ENCODE peak calls at places on chromosome 6, in five cellular contexts. X is IMR-90, R is mesendoderm, A is H9, G is H1. M is an unnamed sample.

GRCh38 chr6:90351696-90352095 is 55.1 kb upstream of the BACH2 start:
- DNase-seq in A (no peak), X (peak), R (no peak), G (no peak), M (no peak)

GRCh38 chr6:118893095-118893881 is 664 bp upstream of the ASF1A start:
- DNase-seq in G (no peak), A (peak), X (peak), R (peak), M (no peak)

GRCh38 chr6:27668442-27669275 is 195.8 kb upstream of the ZNF184 start:
- DNase-seq in A (peak), G (peak), X (peak), R (peak), M (no peak)

GRCh38 chr6:125267806-125268523 is 33.8 kb downstream of the HDDC2 start:
- DNase-seq in G (no peak), R (no peak), X (no peak), A (no peak), M (no peak)

GRCh38 chr6:27188885-27189418 is 58.5 kb upstream of the PRSS16 start:
- DNase-seq in X (peak), A (peak), G (no peak), R (peak), M (peak)

GRCh38 chr6:28757429-28758045 is 166.2 kb downstream of the TRIM27 start:
- DNase-seq in A (peak), R (peak), X (no peak), G (no peak), M (no peak)

GRCh38 chr6:37630281-37630799 is 67.3 kb downstream of the MDGA1 start:
- DNase-seq in A (no peak), R (no peak), G (no peak), X (peak), M (no peak)

GRCh38 chr6:53070808-53071207 is 5.6 kb downstream of the FBXO9 start:
- DNase-seq in G (no peak), A (no peak), R (peak), X (no peak), M (no peak)

GRCh38 chr6:108836061-108836460 is 12.2 kb upstream of the ARMC2 start:
- DNase-seq in X (peak), A (no peak), R (no peak), G (no peak), M (no peak)

GRCh38 chr6:2688416-2689064 is 62.2 kb downstream of the MYLK4 start:
- DNase-seq in R (no peak), X (peak), G (no peak), A (no peak), M (no peak)

GRCh38 chr6:144013486-144013909 is 5.4 kb upstream of the PLAGL1 start:
- DNase-seq in R (peak), G (no peak), X (peak), A (peak), M (peak)

GRCh38 chr6:31162463-31163165 is 4.2 kb downstream of the TCF19 start:
- DNase-seq in X (no peak), R (peak), A (peak), G (no peak), M (no peak)

GRCh38 chr6:33014841-33015634 is 5.6 kb upstream of the HLA-DOA start:
- DNase-seq in R (peak), X (peak), A (peak), G (peak), M (peak)

GRCh38 chr6:35014786-35015185 is 125.7 kb downstream of the ANKS1A start:
- DNase-seq in G (no peak), R (peak), A (no peak), X (peak), M (no peak)

GRCh38 chr6:86715676-86716075 is 221.7 kb upstream of the HTR1E start:
- DNase-seq in G (no peak), R (peak), A (no peak), X (no peak), M (no peak)

GRCh38 chr6:53067799-53068442 is 2.7 kb downstream of the FBXO9 start:
- DNase-seq in G (no peak), A (no peak), X (no peak), R (no peak), M (no peak)

GRCh38 chr6:156280131-156280530 is 497.0 kb upstream of the ARID1B start:
- DNase-seq in R (no peak), X (no peak), A (no peak), G (no peak), M (no peak)

DNA sequence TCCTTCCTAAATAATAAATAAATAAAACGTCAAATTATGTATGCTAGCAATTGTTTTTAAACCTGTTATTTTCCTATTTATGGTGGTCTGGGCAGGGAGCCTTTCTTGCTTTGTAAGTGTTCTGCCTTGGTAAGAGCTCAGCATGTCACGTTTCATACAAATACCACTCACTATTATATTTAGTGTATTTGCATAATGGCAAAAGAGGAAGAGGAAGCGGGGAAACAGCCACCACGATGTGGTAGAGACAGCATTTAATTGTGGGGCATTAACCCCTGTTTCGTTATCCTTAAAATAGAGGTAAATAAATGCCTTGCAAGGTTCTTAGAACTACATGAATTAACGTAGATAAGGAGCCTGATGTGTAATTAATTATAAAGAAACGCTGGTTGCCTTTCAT is 2.0 kb downstream of the ABRACL start:
- DNase-seq in G (no peak), A (no peak), R (no peak), X (no peak), M (no peak)
- H3K4ac ChIP-seq in G (no peak), A (no peak), R (no peak), X (no peak), M (no peak)

DNA sequence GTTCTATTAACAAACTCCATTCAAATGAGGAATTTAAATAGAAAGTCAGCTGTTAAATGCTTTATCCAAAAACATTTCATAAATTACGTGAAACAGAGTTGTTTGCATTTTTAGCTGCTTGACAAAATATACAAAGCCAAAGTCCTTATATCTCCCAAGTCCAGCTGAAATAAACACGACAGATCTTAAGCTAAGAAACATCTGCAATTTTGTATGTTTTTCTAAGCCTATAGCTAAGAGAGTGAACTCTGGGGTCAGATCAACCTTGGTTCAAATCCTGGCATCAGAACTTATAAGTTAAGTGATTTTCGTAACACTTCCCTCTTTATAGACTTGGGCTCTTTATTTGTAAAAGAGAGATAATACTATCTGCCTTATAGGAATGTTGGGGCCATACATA is 176.7 kb downstream of the PTPRK start:
- DNase-seq in X (peak), G (no peak), A (no peak), R (no peak), M (no peak)
- H3K4ac ChIP-seq in X (no peak), G (no peak), A (no peak), R (no peak), M (no peak)

GRCh38 chr6:63804381-63804956 is 168.9 kb downstream of the PHF3 start:
- DNase-seq in A (no peak), R (peak), X (peak), G (no peak), M (no peak)

GRCh38 chr6:63807056-63807455 is 171.5 kb downstream of the PHF3 start:
- DNase-seq in R (no peak), G (no peak), X (no peak), A (no peak), M (no peak)

GRCh38 chr6:63806573-63806913 is 170.9 kb downstream of the PHF3 start:
- DNase-seq in X (no peak), A (no peak), G (no peak), R (no peak), M (no peak)

GRCh38 chr6:63805808-63806572 is 170.4 kb downstream of the PHF3 start:
- DNase-seq in G (no peak), A (no peak), X (peak), R (peak), M (no peak)

DNA sequence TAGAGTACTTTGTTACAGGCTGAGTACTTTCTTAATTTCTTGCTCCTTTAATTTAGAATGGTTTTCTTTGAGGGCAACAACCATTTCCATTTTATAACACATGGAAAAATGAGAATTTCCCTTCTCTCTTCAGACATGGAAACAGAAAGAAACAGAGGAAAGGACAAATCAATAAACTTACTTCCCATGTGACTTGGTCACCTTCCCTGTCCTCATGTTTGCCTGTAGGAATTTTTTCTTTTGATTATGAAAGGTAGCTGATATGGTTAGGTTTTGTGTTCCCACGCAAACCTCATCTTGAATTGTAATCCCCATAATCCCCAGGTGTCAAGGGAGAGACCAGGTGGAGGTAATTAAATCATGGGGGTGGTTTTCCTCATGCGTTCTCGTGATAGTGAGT is 169.7 kb downstream of the PHF3 start:
- DNase-seq in G (no peak), R (no peak), X (no peak), A (no peak), M (no peak)
- H3K4ac ChIP-seq in G (no peak), R (no peak), X (peak), A (no peak), M (no peak)

GRCh38 chr6:159756508-159756907 is 5.3 kb upstream of the ACAT2 start:
- DNase-seq in R (no peak), G (no peak), X (no peak), A (no peak), M (no peak)

GRCh38 chr6:159753081-159753872 is 8.6 kb upstream of the ACAT2 start:
- DNase-seq in X (no peak), G (no peak), A (no peak), R (no peak), M (no peak)

GRCh38 chr6:159751448-159751847 is 10.4 kb upstream of the ACAT2 start:
- DNase-seq in G (no peak), R (no peak), X (no peak), A (no peak), M (no peak)

GRCh38 chr6:159754959-159755914 is 6.6 kb upstream of the ACAT2 start:
- DNase-seq in G (no peak), A (no peak), R (no peak), X (no peak), M (no peak)

DNA sequence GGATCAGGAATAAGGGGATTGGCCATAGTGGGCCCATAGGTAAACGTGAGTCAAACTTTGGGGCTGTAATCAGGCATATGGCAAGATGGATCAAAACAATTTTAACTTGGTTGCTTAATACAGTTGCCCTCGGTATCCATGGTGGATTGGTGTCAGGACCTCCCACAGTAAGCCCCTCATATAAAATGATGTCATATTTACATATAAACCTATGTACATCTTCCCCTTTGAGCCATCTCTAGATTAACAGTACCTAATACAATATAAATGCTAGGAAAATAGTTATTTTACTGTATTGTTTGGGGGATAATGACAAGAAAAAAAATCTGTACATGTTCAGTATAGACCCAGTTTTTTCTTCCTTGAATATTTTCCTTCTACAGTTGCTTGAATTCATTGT is 7.4 kb upstream of the ACAT2 start:
- DNase-seq in G (no peak), X (no peak), R (no peak), A (no peak), M (no peak)
- H3K4ac ChIP-seq in G (no peak), X (no peak), R (no peak), A (no peak), M (no peak)

GRCh38 chr6:10409160-10409765 is 5.6 kb downstream of the TFAP2A start:
- DNase-seq in G (no peak), X (no peak), R (peak), A (no peak), M (no peak)
- H3K4ac ChIP-seq in G (no peak), X (peak), R (no peak), A (no peak), M (no peak)

DNA sequence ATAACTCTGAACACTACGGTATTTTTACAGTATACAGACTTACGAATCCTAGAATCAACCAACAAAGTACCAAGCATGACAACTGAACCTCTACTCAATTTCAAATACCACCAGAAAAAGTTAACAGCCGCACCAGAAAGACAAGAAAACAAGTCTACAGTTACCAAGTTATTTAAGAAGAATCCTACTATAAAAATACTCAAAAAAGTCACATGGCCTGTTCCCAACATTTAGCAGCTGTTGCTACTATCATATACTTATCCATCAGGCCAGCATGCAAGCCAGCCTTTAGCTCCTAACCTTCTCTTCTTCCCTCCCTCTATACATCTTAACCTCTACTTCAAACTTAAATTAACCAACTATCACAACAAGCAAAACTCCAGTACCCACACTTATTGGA is 1.9 kb downstream of the SYNCRIP start:
- DNase-seq in X (peak), A (no peak), G (no peak), R (no peak), M (no peak)
- H3K4ac ChIP-seq in X (no peak), A (no peak), G (no peak), R (no peak), M (no peak)

GRCh38 chr6:20534906-20535305 is 649 bp downstream of the CDKAL1 start:
- DNase-seq in G (no peak), X (no peak), R (no peak), A (no peak), M (no peak)
- H3K4ac ChIP-seq in G (no peak), X (peak), R (no peak), A (no peak), M (no peak)

GRCh38 chr6:12110523-12111154 is 98.5 kb downstream of the HIVEP1 start:
- DNase-seq in A (no peak), X (no peak), R (no peak), G (no peak), M (no peak)

GRCh38 chr6:12114055-12114503 is 102.0 kb downstream of the HIVEP1 start:
- DNase-seq in X (no peak), A (no peak), R (no peak), G (no peak), M (no peak)

GRCh38 chr6:12112540-12113189 is 100.6 kb downstream of the HIVEP1 start:
- DNase-seq in G (no peak), A (no peak), R (peak), X (no peak), M (no peak)

GRCh38 chr6:12113190-12113578 is 101.1 kb downstream of the HIVEP1 start:
- DNase-seq in G (no peak), X (peak), R (peak), A (no peak), M (no peak)

DNA sequence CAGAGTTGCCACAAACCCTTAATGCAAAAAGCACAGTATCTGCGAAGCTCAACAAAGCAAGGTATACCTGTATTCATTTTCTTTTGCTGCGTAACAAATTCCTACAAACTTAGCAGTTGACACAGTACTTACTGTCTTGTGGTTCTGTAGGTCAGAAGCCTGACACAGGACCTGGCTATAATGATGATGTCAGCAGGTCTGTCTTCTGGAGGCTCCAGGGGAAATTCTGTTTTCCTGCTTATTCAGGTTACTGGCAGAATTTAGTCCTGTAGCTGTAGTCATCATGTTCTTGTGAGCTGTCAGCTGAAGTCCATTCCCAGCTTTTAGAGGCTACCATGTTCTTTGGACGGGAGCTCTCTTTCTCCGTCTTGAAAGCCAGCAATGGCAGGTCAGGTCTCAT is 99.2 kb downstream of the HIVEP1 start:
- DNase-seq in X (peak), A (no peak), G (no peak), R (no peak), M (no peak)
- H3K4ac ChIP-seq in X (no peak), A (no peak), G (no peak), R (no peak), M (no peak)

DNA sequence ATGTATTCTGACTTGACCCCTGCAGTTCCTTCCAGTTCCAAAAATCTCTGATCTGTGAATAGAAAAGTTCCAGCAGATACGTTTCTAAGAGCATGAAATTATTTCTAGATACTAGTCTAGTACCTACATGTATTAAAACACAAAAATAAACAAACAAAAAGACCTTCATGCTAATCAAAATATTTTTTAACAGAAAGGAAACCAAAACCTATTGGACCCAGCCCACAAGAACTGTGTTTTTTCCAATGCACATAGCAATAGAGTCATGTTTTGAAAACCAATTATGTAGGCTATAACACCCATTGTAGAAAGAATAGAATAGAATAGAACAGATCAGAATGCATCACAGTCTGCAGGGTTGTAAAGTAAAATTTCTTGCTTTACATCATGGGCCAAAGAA is 158.6 kb upstream of the TNFAIP3 start:
- DNase-seq in X (no peak), G (no peak), A (no peak), R (no peak), M (no peak)
- H3K4ac ChIP-seq in X (no peak), G (no peak), A (no peak), R (no peak), M (no peak)

DNA sequence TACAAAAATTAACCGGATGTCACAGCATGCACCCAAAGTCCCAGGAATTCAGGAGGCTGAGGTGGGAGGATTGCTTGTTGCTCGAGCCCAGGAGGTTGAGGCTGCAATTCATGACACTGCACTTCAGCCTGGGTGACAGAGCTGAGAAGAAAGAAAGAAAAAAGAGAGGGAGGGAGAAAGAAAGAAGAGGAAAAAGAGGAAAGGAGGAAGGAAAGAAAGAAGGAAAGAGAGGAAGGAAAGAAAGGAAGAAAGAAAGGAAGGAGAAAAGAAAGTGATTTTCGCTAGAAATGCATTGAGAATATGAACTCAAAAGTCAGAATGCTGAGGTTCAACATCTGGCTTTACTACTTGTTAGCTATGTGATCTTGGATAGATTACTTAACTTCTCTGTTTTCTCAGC is 6.6 kb downstream of the SENP6 start:
- DNase-seq in R (no peak), G (no peak), X (no peak), A (no peak), M (no peak)
- H3K4ac ChIP-seq in R (no peak), G (no peak), X (no peak), A (no peak), M (no peak)